ENCODE peak calls at places on chromosomes 3 and 15, in six cellular contexts. E, C, G, J, P and H are unnamed samples.

GRCh38 chr3:120093119-120093922 is 926 bp downstream of the GSK3B start:
- DNase-seq in G (no peak), P (peak; percentile 85), E (peak; percentile 63), C (peak; percentile 69), J (no peak), H (peak; percentile 58)

GRCh38 chr15:40340740-40341400 is at the start of gene CCDC9B:
- DNase-seq in P (peak; percentile 90), C (peak; percentile 72), G (no peak), J (peak; percentile 87), E (peak; percentile 94), H (no peak)

GRCh38 chr3:108250626-108251025 is 28.4 kb upstream of the IFT57 start:
- DNase-seq in P (peak; percentile 60), E (no peak), J (no peak), G (no peak), C (no peak), H (no peak)

GRCh38 chr15:42402806-42403205 is 43.5 kb downstream of the CAPN3 start:
- DNase-seq in C (no peak), G (no peak), J (no peak), E (no peak), P (no peak), H (no peak)

GRCh38 chr3:180871901-180872300 is 40.6 kb upstream of the FXR1 start:
- DNase-seq in G (no peak), E (peak; percentile 58), C (peak; percentile 36), P (peak; percentile 57), J (no peak), H (no peak)

GRCh38 chr3:126960604-126960995 is 22.3 kb upstream of the PLXNA1 start:
- DNase-seq in C (no peak), P (no peak), J (no peak), E (no peak), G (no peak), H (no peak)

GRCh38 chr3:54222318-54222717 is 100.0 kb downstream of the CACNA2D3 start:
- DNase-seq in G (no peak), J (no peak), E (no peak), P (no peak), C (no peak), H (no peak)

GRCh38 chr3:148657470-148657869 is 40.2 kb upstream of the AGTR1 start:
- DNase-seq in G (no peak), E (no peak), J (no peak), P (no peak), C (no peak), H (no peak)

GRCh38 chr15:75042730-75043508 is 19.5 kb downstream of the PPCDC start:
- DNase-seq in E (peak; percentile 49), C (no peak), P (peak; percentile 86), J (peak; percentile 58), G (no peak), H (no peak)

GRCh38 chr3:3023106-3023505 is 87.1 kb downstream of the IL5RA start:
- DNase-seq in P (no peak), C (no peak), E (no peak), J (no peak), G (no peak), H (no peak)

GRCh38 chr3:180180795-180181194 is 144.1 kb upstream of the PEX5L start:
- DNase-seq in E (peak; percentile 68), P (peak; percentile 4), G (no peak), C (peak; percentile 55), J (no peak), H (no peak)